ENCODE peak calls at places on chromosomes 16 and 17, in five cellular contexts. J is upper lobe of left lung, T is NT2/D1, Y is heart right ventricle, S is HAP-1. D is an unnamed sample. For H3K9me3, the result is how much of the 10 kb centered on the place peaks cover.

GRCh38 chr16:53457670-53458069 is 23.4 kb downstream of the RBL2 start:
- DNase-seq in S (no peak), Y (no peak), J (peak), T (no peak), D (peak)

GRCh38 chr17:28747046-28747691 is 3.4 kb downstream of the TRAF4 start:
- DNase-seq in J (peak), Y (no peak), T (no peak), S (no peak), D (no peak)

GRCh38 chr16:49799172-49799571 is 56.7 kb downstream of the ZNF423 start:
- DNase-seq in J (no peak), S (no peak), Y (no peak), T (no peak), D (no peak)

GRCh38 chr16:66653581-66654350 is 42.8 kb downstream of the CMTM4 start:
- DNase-seq in T (no peak), S (no peak), Y (no peak), J (no peak), D (no peak)

GRCh38 chr17:50516980-50517379 is 8.7 kb downstream of the MYCBPAP start:
- DNase-seq in Y (no peak), J (no peak), T (no peak), S (no peak), D (no peak)

GRCh38 chr16:54135361-54136275 is 151.0 kb downstream of the IRX3 start:
- DNase-seq in Y (no peak), T (no peak), S (no peak), J (no peak), D (no peak)

GRCh38 chr16:75256059-75256870 is 4.8 kb upstream of the BCAR1 start:
- DNase-seq in S (no peak), T (no peak), Y (peak), J (peak), D (peak)

GRCh38 chr17:41917192-41917591 is 1.6 kb downstream of the ACLY start:
- DNase-seq in Y (no peak), J (peak), S (peak), T (no peak), D (no peak)

GRCh38 chr17:33964344-33964979 is 290.6 kb upstream of the CCL2 start:
- DNase-seq in J (no peak), T (no peak), Y (no peak), S (no peak), D (no peak)

GRCh38 chr17:16013943-16014407 is 14.4 kb downstream of the TTC19 start:
- DNase-seq in Y (no peak), T (no peak), J (no peak), S (peak), D (no peak)

GRCh38 chr17:50064253-50064991 is 8.5 kb downstream of the ITGA3 start:
- DNase-seq in S (no peak), J (peak), T (no peak), Y (peak), D (no peak)

GRCh38 chr17:74442670-74443515 is 11.0 kb downstream of the GPRC5C start:
- DNase-seq in Y (peak), J (peak), T (no peak), S (peak), D (no peak)

GRCh38 chr16:31537362-31537921 is 9.7 kb downstream of the AHSP start:
- DNase-seq in Y (peak), T (no peak), S (no peak), J (no peak), D (no peak)

GRCh38 chr17:58043221-58044181 is 36.5 kb upstream of the SRSF1 start:
- DNase-seq in J (no peak), Y (no peak), S (no peak), T (no peak), D (no peak)

GRCh38 chr16:48128769-48129168 is 27.0 kb downstream of the ABCC12 start:
- DNase-seq in S (no peak), Y (no peak), J (no peak), T (no peak), D (no peak)

GRCh38 chr17:78415821-78416301 is 37.4 kb downstream of the PGS1 start:
- DNase-seq in J (no peak), T (no peak), Y (no peak), S (no peak), D (no peak)
- H3K9me3 ChIP-seq in J (under half), T (under half), Y (under half), S (under half), D (under half)

GRCh38 chr17:70134042-70134441 is 35.3 kb upstream of the KCNJ2 start:
- DNase-seq in S (no peak), J (no peak), Y (no peak), T (no peak), D (no peak)

GRCh38 chr17:70128727-70129238 is 40.5 kb upstream of the KCNJ2 start:
- DNase-seq in S (no peak), J (no peak), Y (no peak), T (no peak), D (no peak)

GRCh38 chr17:70132505-70132904 is 36.8 kb upstream of the KCNJ2 start:
- DNase-seq in S (no peak), T (no peak), J (no peak), Y (no peak), D (no peak)

GRCh38 chr17:70127221-70127873 is 42.0 kb upstream of the KCNJ2 start:
- DNase-seq in J (no peak), Y (no peak), T (no peak), S (no peak), D (no peak)

DNA sequence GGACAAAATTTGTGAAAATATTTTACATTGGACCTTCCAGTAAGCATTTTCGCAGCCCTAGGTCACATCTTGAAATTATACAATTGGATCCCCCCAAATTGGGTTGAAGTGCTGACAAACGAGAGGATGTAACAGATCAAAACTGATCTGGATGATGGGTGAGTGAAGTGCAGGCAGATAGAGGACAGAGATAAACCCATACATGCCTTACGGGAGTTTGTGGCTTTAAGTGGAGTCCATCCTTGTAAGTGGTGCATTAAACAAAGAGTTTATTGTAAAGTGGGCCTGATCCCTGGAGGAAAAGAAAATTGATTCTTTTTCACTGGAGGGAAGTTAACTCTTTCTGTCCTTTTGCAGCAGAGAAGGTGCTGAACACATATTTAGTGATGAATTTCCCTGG is 39.1 kb upstream of the KCNJ2 start:
- DNase-seq in J (no peak), S (no peak), T (no peak), Y (no peak), D (no peak)
- H3K9me3 ChIP-seq in J (under half), S (under half), T (under half), Y (under half), D (under half)

GRCh38 chr16:869823-870641 is 69.5 kb upstream of the GNG13 start:
- DNase-seq in J (no peak), T (no peak), Y (no peak), S (no peak), D (no peak)
- H3K9me3 ChIP-seq in J (under half), T (under half), Y (under half), S (under half), D (under half)

DNA sequence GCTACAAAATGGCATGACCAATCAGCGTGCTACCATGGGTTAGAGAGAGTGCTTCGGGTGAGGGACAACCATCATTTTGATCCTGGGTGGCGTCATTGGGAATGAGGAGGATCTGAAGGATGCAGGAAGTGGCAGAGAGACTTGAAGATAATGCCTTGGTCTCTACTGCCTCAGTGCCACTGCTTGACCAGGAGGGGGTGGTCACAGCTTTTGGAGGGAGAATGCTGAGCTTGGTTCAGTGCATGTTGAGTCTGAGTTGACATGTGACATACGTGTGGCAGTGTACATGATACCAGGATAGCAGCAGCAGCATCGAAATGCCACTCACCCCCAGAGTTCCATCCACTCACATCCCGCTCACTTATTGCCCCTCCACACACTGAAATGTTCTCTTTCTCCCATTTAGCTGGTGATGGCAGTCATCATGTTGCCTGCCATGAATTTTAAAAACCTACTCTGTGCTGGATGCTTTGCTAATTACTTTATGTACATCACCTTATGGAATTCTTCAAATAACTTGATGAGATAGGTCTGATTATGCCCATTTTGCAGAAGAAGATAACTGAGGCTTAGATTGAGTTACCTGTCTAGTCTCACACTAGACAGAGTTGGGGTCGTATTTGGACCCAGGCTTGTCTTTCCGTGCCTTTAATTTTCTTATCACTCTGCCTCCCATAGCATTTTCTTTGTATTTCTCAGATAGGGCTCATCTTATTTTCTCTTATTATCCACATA is 36.7 kb downstream of the ARSG start:
- DNase-seq in T (no peak), Y (no peak), S (no peak), J (no peak), D (no peak)
- H3K9me3 ChIP-seq in T (under half), Y (under half), S (under half), J (under half), D (under half)

GRCh38 chr17:22695228-22695619 is 1002.9 kb downstream of the KCNJ18 start:
- DNase-seq in Y (no peak), S (no peak), T (no peak), J (no peak), D (no peak)

GRCh38 chr17:22692801-22693171 is 1000.5 kb downstream of the KCNJ18 start:
- DNase-seq in S (no peak), Y (no peak), T (no peak), J (no peak), D (no peak)

GRCh38 chr17:22694362-22695227 is 1002.3 kb downstream of the KCNJ18 start:
- DNase-seq in J (no peak), S (no peak), T (peak), Y (no peak), D (no peak)

DNA sequence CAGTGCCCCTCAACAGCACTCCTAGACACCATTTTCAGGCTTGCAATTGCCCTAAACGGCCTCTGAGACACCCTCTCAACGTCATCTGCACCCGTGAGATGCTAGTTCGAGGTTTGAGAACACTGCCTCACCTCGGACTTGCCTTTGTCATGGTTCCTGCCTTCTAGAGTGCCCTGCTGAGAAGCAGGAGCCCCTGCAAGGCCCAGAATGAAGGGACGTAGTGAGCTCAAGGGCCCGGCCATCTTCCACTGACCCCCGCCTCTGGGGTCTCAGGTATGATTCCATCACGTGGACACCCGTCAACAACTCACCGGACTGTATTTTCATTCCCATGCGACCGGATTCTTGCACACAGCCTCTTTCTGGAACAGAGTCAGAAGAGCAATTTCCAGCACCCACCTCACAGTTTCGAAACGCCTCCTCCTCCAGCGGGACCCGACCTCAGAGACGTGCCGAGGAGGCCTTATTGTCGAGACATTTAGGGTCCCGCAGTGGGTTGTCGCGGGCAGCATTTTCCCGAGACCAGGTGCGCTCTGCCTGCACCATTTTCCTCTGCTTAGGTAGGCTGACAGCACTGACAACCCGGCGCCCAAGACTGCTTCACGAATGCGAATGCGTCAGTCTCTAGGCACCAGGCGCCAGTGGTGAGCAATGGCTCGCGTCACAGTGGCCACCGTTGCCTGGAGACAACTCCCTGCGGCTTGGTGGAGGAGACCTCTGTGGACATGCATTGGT is 999.9 kb downstream of the KCNJ18 start:
- DNase-seq in T (no peak), S (no peak), J (no peak), Y (no peak), D (no peak)
- H3K9me3 ChIP-seq in T (under half), S (under half), J (under half), Y (under half), D (under half)

D was measured in T-helper 17 cell.